ENCODE peak calls at places on chromosomes 13 and 19, in eight cellular contexts. L, X, F, C, V, K, T and P are unnamed samples.

GRCh38 chr19:49997709-49998108 is 27.5 kb downstream of the VRK3 start:
- DNase-seq in L (peak; percentile 6), X (peak; percentile 45), F (peak; percentile 29), C (peak; percentile 22), V (peak; percentile 16), K (peak; percentile 13), T (no peak), P (no peak)

GRCh38 chr19:31171936-31172335 is 177.3 kb downstream of the TSHZ3 start:
- DNase-seq in L (no peak), X (no peak), F (no peak), C (no peak), V (no peak), K (no peak), T (no peak), P (no peak)

GRCh38 chr19:39563408-39563807 is 23.4 kb upstream of the EID2 start:
- DNase-seq in L (no peak), X (no peak), F (no peak), C (peak; percentile 92), V (no peak), K (no peak), T (no peak), P (no peak)

GRCh38 chr19:19170053-19170945 is at the start of gene MEF2B:
- DNase-seq in L (peak; percentile 41), X (peak; percentile 71), F (peak; percentile 71), C (peak; percentile 73), V (peak; percentile 85), K (peak; percentile 77), T (peak; percentile 73), P (peak; percentile 67)

GRCh38 chr13:91142572-91142971 is 204.9 kb upstream of the MIR17HG start:
- DNase-seq in L (peak; percentile 29), X (peak; percentile 74), F (peak; percentile 58), C (peak; percentile 84), V (peak; percentile 97), K (no peak), T (no peak), P (no peak)

GRCh38 chr19:53621885-53622710 is 9.7 kb upstream of the DPRX start:
- DNase-seq in L (no peak), X (peak; percentile 35), F (no peak), C (no peak), V (no peak), K (no peak), T (no peak), P (no peak)

GRCh38 chr19:45103625-45104319 is 10.8 kb downstream of the PPP1R37 start:
- DNase-seq in L (no peak), X (no peak), F (no peak), C (peak; percentile 76), V (peak; percentile 17), K (peak; percentile 61), T (no peak), P (peak; percentile 5)

GRCh38 chr19:19040417-19040816 is 7.0 kb downstream of the ARMC6 start:
- DNase-seq in L (peak; percentile 96), X (peak; percentile 54), F (peak; percentile 57), C (no peak), V (no peak), K (no peak), T (no peak), P (no peak)

GRCh38 chr13:29543230-29544215 is 52.0 kb downstream of the SLC7A1 start:
- DNase-seq in L (peak; percentile 55), X (peak; percentile 12), F (peak; percentile 85), C (peak; percentile 71), V (no peak), K (no peak), T (peak; percentile 13), P (no peak)

GRCh38 chr13:114012141-114012540 is 38.3 kb upstream of the C13orf46 start:
- DNase-seq in L (no peak), X (no peak), F (no peak), C (no peak), V (no peak), K (no peak), T (no peak), P (no peak)